ENCODE peak calls at places on chromosome 13, in ten cellular contexts. C is K562; V is vagina; D is left cardiac atrium; L is NCI-H1092; E is fibroblast of mammary gland; Z is stimulated activated CD4-positive, alpha-beta T cell treated with anti-CD3 and anti-CD28 coated beads, Interleukin-4, amount 100 ng/mL, for 1 hour; P is choroid plexus epithelial cell; F is myocyte; S is right lobe of liver. G is an unnamed sample.

GRCh38 chr13:20461481-20461859 is 64.2 kb downstream of the CRYL1 start:
- DNase-seq in L (no peak), P (peak), E (peak), C (no peak), V (no peak), F (peak), D (no peak), S (no peak), Z (no peak), G (peak)

GRCh38 chr13:93182406-93182805 is 44.2 kb upstream of the GPC6 start:
- DNase-seq in L (no peak), F (no peak), E (no peak), C (no peak), D (no peak), Z (no peak), V (no peak), S (no peak), P (peak), G (no peak)

GRCh38 chr13:101545521-101545920 is 93.0 kb downstream of the ITGBL1 start:
- DNase-seq in D (no peak), E (no peak), F (peak), Z (no peak), V (no peak), L (no peak), C (no peak), P (peak), S (no peak), G (peak)

GRCh38 chr13:52849727-52850395 is 1.4 kb upstream of the PCDH8 start:
- DNase-seq in P (no peak), Z (no peak), E (no peak), C (no peak), S (no peak), V (no peak), L (peak), D (no peak), F (no peak), G (no peak)

GRCh38 chr13:34435338-34435737 is 506.7 kb upstream of the NBEA start:
- DNase-seq in D (no peak), C (no peak), V (no peak), S (no peak), P (peak), E (peak), L (no peak), Z (no peak), F (peak), G (peak)

GRCh38 chr13:58048670-58049069 is 417.1 kb downstream of the PCDH17 start:
- DNase-seq in D (no peak), F (no peak), E (no peak), C (no peak), Z (no peak), V (no peak), S (no peak), P (no peak), L (no peak), G (no peak)

GRCh38 chr13:112194579-112194978 is 127.6 kb downstream of the SOX1 start:
- DNase-seq in L (no peak), D (no peak), C (no peak), E (no peak), P (no peak), Z (no peak), F (no peak), S (no peak), V (no peak), G (no peak)

GRCh38 chr13:44404261-44405139 is 30.9 kb downstream of the SERP2 start:
- DNase-seq in Z (no peak), V (no peak), C (no peak), S (peak), L (peak), F (no peak), D (no peak), P (no peak), E (no peak), G (no peak)

GRCh38 chr13:35648109-35648508 is 171.6 kb upstream of the MAB21L1 start:
- DNase-seq in C (no peak), L (no peak), P (peak), S (no peak), F (no peak), E (peak), Z (no peak), D (no peak), V (no peak), G (peak)

GRCh38 chr13:99000137-99000536 is 22.3 kb upstream of the DOCK9 start:
- DNase-seq in E (no peak), P (no peak), L (no peak), S (no peak), C (no peak), V (no peak), F (no peak), D (no peak), Z (no peak), G (no peak)

GRCh38 chr13:27448308-27448707 is 2.1 kb downstream of the MTIF3 start:
- DNase-seq in P (no peak), E (no peak), C (no peak), L (no peak), Z (no peak), F (no peak), D (no peak), V (no peak), S (no peak), G (no peak)

GRCh38 chr13:106095406-106095805 is 440.1 kb downstream of the EFNB2 start:
- DNase-seq in Z (no peak), L (no peak), P (no peak), V (no peak), F (no peak), C (no peak), D (no peak), E (no peak), S (no peak), G (no peak)

GRCh38 chr13:95403349-95404140 is 102.3 kb upstream of the ABCC4 start:
- DNase-seq in C (no peak), P (peak), D (no peak), Z (no peak), F (no peak), E (no peak), V (no peak), S (no peak), L (no peak), G (peak)

GRCh38 chr13:49354719-49355118 is 89.1 kb downstream of the CAB39L start:
- DNase-seq in C (no peak), E (no peak), F (no peak), S (no peak), V (no peak), Z (no peak), P (no peak), L (no peak), D (no peak), G (no peak)

GRCh38 chr13:33815011-33815550 is 2.9 kb upstream of the RFC3 start:
- DNase-seq in P (no peak), Z (no peak), F (no peak), L (no peak), V (no peak), S (no peak), D (no peak), C (no peak), E (no peak), G (no peak)

GRCh38 chr13:107587681-107588080 is 627.7 kb downstream of the LIG4 start:
- DNase-seq in F (no peak), P (no peak), Z (no peak), E (no peak), C (no peak), V (no peak), L (no peak), D (no peak), S (no peak), G (no peak)

GRCh38 chr13:77915676-77916075 is 3.0 kb downstream of the EDNRB start:
- DNase-seq in L (no peak), Z (no peak), V (no peak), D (no peak), C (no peak), S (no peak), P (no peak), E (peak), F (no peak), G (no peak)

GRCh38 chr13:53473397-53473796 is 444.8 kb downstream of the OLFM4 start:
- DNase-seq in E (no peak), D (no peak), C (no peak), V (no peak), F (no peak), P (no peak), S (no peak), Z (no peak), L (no peak), G (no peak)

GRCh38 chr13:99374994-99375805 is 68.0 kb upstream of the GPR183 start:
- DNase-seq in S (no peak), Z (no peak), D (no peak), E (no peak), C (no peak), F (no peak), L (no peak), P (no peak), V (peak), G (no peak)

GRCh38 chr13:113860579-113861432 is 3.1 kb downstream of the GAS6 start:
- DNase-seq in L (no peak), S (no peak), F (no peak), P (peak), E (no peak), C (peak), Z (no peak), D (peak), V (no peak), G (no peak)

GRCh38 chr13:31310781-31311180 is 111.0 kb downstream of the B3GLCT start:
- DNase-seq in D (peak), S (no peak), F (peak), V (no peak), P (peak), Z (no peak), L (peak), E (no peak), C (no peak), G (no peak)

GRCh38 chr13:111919286-111919685 is 147.7 kb upstream of the SOX1 start:
- DNase-seq in L (no peak), Z (no peak), F (no peak), E (no peak), V (no peak), C (no peak), P (no peak), S (no peak), D (no peak), G (no peak)

GRCh38 chr13:43874512-43875092 is 4.9 kb downstream of the CCDC122 start:
- DNase-seq in P (peak), D (no peak), F (peak), E (peak), Z (no peak), S (no peak), V (no peak), C (peak), L (no peak), G (peak)

GRCh38 chr13:75330770-75331169 is 151.2 kb downstream of the TBC1D4 start:
- DNase-seq in E (no peak), C (no peak), S (no peak), P (no peak), L (no peak), F (no peak), V (no peak), D (no peak), Z (no peak), G (no peak)

GRCh38 chr13:44809152-44809551 is 180.1 kb downstream of the NUFIP1 start:
- DNase-seq in E (no peak), L (no peak), C (no peak), V (no peak), F (no peak), S (no peak), Z (no peak), P (no peak), D (no peak), G (no peak)

GRCh38 chr13:37074703-37075102 is 15.2 kb upstream of the SUPT20H start:
- DNase-seq in Z (no peak), C (no peak), V (no peak), P (peak), L (no peak), D (no peak), S (no peak), F (peak), E (peak), G (peak)

GRCh38 chr13:81917829-81918228 is 1576.9 kb upstream of the SPRY2 start:
- DNase-seq in L (no peak), E (no peak), V (no peak), Z (no peak), C (no peak), D (no peak), P (no peak), F (no peak), S (no peak), G (no peak)

GRCh38 chr13:97946951-97947588 is 6.4 kb upstream of the IPO5 start:
- DNase-seq in Z (no peak), L (no peak), V (no peak), S (no peak), C (no peak), P (peak), E (peak), D (no peak), F (peak), G (peak)

GRCh38 chr13:95641291-95641811 is 3.2 kb downstream of the DZIP1 start:
- DNase-seq in L (no peak), P (no peak), C (no peak), Z (no peak), E (peak), S (no peak), V (no peak), D (no peak), F (no peak), G (peak)

GRCh38 chr13:32391101-32391620 is 36.8 kb downstream of the N4BP2L1 start:
- DNase-seq in L (no peak), S (no peak), V (no peak), Z (no peak), P (no peak), E (no peak), F (no peak), C (no peak), D (no peak), G (no peak)

GRCh38 chr13:97005631-97006262 is 11.5 kb upstream of the OXGR1 start:
- DNase-seq in C (no peak), S (no peak), D (no peak), E (peak), Z (no peak), P (peak), L (no peak), F (no peak), V (no peak), G (peak)

GRCh38 chr13:108558489-108558888 is 70.9 kb upstream of the MYO16 start:
- DNase-seq in E (no peak), L (no peak), C (no peak), F (no peak), Z (no peak), D (no peak), S (no peak), P (no peak), V (no peak), G (no peak)

GRCh38 chr13:111210488-111210887 is 95.4 kb downstream of the ARHGEF7 start:
- DNase-seq in Z (no peak), P (peak), S (no peak), V (no peak), E (peak), D (no peak), C (no peak), F (peak), L (no peak), G (peak)